ENCODE peak calls at places on chromosomes 1 and 21, in four cellular contexts. C is GM12878, S is K562, T is HepG2. K is an unnamed sample.
A peak's percentile ranks its signal among the peaks of the same experiment; 100 is the strongest.

GRCh38 chr1:230188826-230189225 is 121.8 kb downstream of the GALNT2 start:
- DNase-seq in C (no peak), S (no peak), T (no peak), K (no peak)

GRCh38 chr1:74363220-74363619 is 128.0 kb downstream of the TNNI3K start:
- DNase-seq in C (no peak), S (no peak), T (no peak), K (no peak)

GRCh38 chr1:59272507-59272906 is 24.4 kb upstream of the FGGY start:
- DNase-seq in C (peak; percentile 64), S (no peak), T (no peak), K (no peak)

GRCh38 chr21:32392299-32392879 is 423 bp downstream of the URB1 start:
- DNase-seq in C (no peak), S (no peak), T (no peak), K (no peak)

GRCh38 chr1:199010492-199010891 is 371.7 kb downstream of the PTPRC start:
- DNase-seq in C (no peak), S (no peak), T (no peak), K (no peak)

GRCh38 chr1:2314803-2315710 is 76.3 kb downstream of the MORN1 start:
- DNase-seq in C (no peak), S (peak; percentile 97), T (peak; percentile 21), K (peak; percentile 68)

GRCh38 chr1:19765623-19766022 is 34.1 kb downstream of the TMCO4 start:
- DNase-seq in C (no peak), S (no peak), T (no peak), K (no peak)

GRCh38 chr1:84442256-84442655 is 36.8 kb upstream of the RPF1 start:
- DNase-seq in C (peak; percentile 73), S (peak; percentile 16), T (peak; percentile 30), K (no peak)

GRCh38 chr1:214570442-214570841 is 19.0 kb upstream of the PTPN14 start:
- DNase-seq in C (no peak), S (no peak), T (no peak), K (no peak)

GRCh38 chr1:12206792-12207424 is 22.9 kb upstream of the VPS13D start:
- DNase-seq in C (no peak), S (no peak), T (no peak), K (no peak)

GRCh38 chr1:156126043-156126700 is 11.7 kb downstream of the LMNA start:
- DNase-seq in C (no peak), S (peak; percentile 57), T (peak; percentile 40), K (peak; percentile 86)

GRCh38 chr1:78833491-78833890 is 173.0 kb downstream of the ADGRL4 start:
- DNase-seq in C (no peak), S (no peak), T (no peak), K (no peak)

GRCh38 chr1:85049735-85050166 is 1.5 kb upstream of the MCOLN3 start:
- DNase-seq in C (no peak), S (no peak), T (no peak), K (peak; percentile 29)

GRCh38 chr1:223482766-223483165 is 89.6 kb downstream of the CCDC185 start:
- DNase-seq in C (no peak), S (no peak), T (no peak), K (no peak)

GRCh38 chr1:68938051-68938450 is 441.2 kb upstream of the DEPDC1 start:
- DNase-seq in C (no peak), S (no peak), T (no peak), K (no peak)

GRCh38 chr1:234954613-234955012 is 174.0 kb downstream of the TOMM20 start:
- DNase-seq in C (no peak), S (no peak), T (no peak), K (no peak)

GRCh38 chr1:6989506-6990159 is 204.4 kb downstream of the CAMTA1 start:
- DNase-seq in C (no peak), S (no peak), T (no peak), K (no peak)

GRCh38 chr1:212485895-212486590 is 53.3 kb downstream of the NENF start:
- DNase-seq in C (no peak), S (peak; percentile 39), T (peak; percentile 71), K (peak; percentile 20)

GRCh38 chr21:21612446-21612845 is 614.2 kb downstream of the NCAM2 start:
- DNase-seq in C (no peak), S (no peak), T (no peak), K (no peak)

GRCh38 chr1:151989131-151989868 is 4.4 kb downstream of the S100A10 start:
- DNase-seq in C (no peak), S (no peak), T (no peak), K (no peak)

GRCh38 chr1:28971980-28972771 is 57.8 kb downstream of the EPB41 start:
- DNase-seq in C (no peak), S (no peak), T (no peak), K (no peak)

GRCh38 chr1:20187103-20187812 is 940 bp upstream of the PLA2G2C start:
- DNase-seq in C (no peak), S (peak; percentile 68), T (no peak), K (no peak)

GRCh38 chr1:20682571-20683236 is 21.5 kb upstream of the DDOST start:
- DNase-seq in C (no peak), S (no peak), T (no peak), K (no peak)

GRCh38 chr1:147904726-147905125 is 2.1 kb downstream of the GJA8 start:
- DNase-seq in C (no peak), S (no peak), T (no peak), K (no peak)

GRCh38 chr1:5798904-5799303 is 193.3 kb downstream of the NPHP4 start:
- DNase-seq in C (no peak), S (no peak), T (no peak), K (no peak)

GRCh38 chr1:206589206-206589605 is 23.1 kb downstream of the EIF2D start:
- DNase-seq in C (no peak), S (no peak), T (no peak), K (no peak)

GRCh38 chr1:13677896-13678295 is 22.1 kb upstream of the PRDM2 start:
- DNase-seq in C (no peak), S (no peak), T (no peak), K (no peak)

GRCh38 chr1:40143891-40144575 is 17.2 kb upstream of the RLF start:
- DNase-seq in C (peak; percentile 39), S (peak; percentile 65), T (peak; percentile 64), K (peak; percentile 65)

GRCh38 chr1:62384276-62385005 is 52.4 kb upstream of the USP1 start:
- DNase-seq in C (no peak), S (no peak), T (no peak), K (no peak)

GRCh38 chr1:181152892-181153633 is 64.6 kb downstream of the IER5 start:
- DNase-seq in C (no peak), S (peak; percentile 90), T (no peak), K (peak; percentile 34)

GRCh38 chr1:233597489-233597901 is 16.4 kb upstream of the KCNK1 start:
- DNase-seq in C (peak; percentile 62), S (no peak), T (no peak), K (no peak)

GRCh38 chr1:233600488-233600887 is 13.4 kb upstream of the KCNK1 start:
- DNase-seq in C (no peak), S (no peak), T (no peak), K (no peak)

GRCh38 chr1:233603366-233603927 is 10.5 kb upstream of the KCNK1 start:
- DNase-seq in C (no peak), S (no peak), T (no peak), K (no peak)

GRCh38 chr1:233599542-233600073 is 14.3 kb upstream of the KCNK1 start:
- DNase-seq in C (no peak), S (no peak), T (no peak), K (no peak)

GRCh38 chr1:233598891-233599541 is 14.9 kb upstream of the KCNK1 start:
- DNase-seq in C (peak; percentile 76), S (no peak), T (no peak), K (no peak)
- TF ChIP-seq CREM in C (peak; percentile 90), S (no peak), T (no peak), K (no peak)

GRCh38 chr1:220810963-220811362 is 24.2 kb downstream of the MTARC1 start:
- DNase-seq in C (no peak), S (no peak), T (no peak), K (no peak)
- TF ChIP-seq SP1 in C (no peak), S (no peak), T (no peak), K (no peak)

GRCh38 chr1:30613188-30613587 is 110.2 kb downstream of the MATN1 start:
- DNase-seq in C (no peak), S (no peak), T (no peak), K (no peak)

GRCh38 chr1:30612666-30613065 is 110.7 kb downstream of the MATN1 start:
- DNase-seq in C (no peak), S (no peak), T (no peak), K (no peak)

GRCh38 chr1:30609336-30610280 is 113.8 kb downstream of the MATN1 start:
- DNase-seq in C (no peak), S (no peak), T (no peak), K (no peak)

GRCh38 chr1:30611741-30612309 is 111.6 kb downstream of the MATN1 start:
- DNase-seq in C (no peak), S (no peak), T (no peak), K (peak; percentile 26)

DNA sequence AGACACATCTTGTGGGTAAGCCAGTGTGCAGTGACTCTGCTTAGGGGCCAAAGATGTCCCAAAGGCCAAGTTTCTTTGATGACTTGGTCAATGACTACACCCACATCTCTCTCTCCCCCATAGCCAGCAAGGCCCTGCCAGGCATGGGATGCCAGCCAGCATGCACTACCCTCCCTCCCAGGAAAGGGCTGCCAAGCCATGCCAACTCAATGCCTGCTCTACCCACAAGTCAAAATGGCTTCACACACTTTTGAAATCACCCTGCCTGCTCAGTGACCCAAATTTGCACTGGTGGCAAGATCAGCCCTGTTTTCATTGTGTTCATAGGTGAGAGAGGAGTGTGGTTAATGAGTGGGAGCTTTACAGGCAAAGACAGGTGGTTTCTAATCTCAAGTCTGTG is 112.5 kb downstream of the MATN1 start:
- DNase-seq in C (no peak), S (no peak), T (no peak), K (no peak)
- TF ChIP-seq CREM in C (no peak), S (no peak), T (no peak), K (no peak)

DNA sequence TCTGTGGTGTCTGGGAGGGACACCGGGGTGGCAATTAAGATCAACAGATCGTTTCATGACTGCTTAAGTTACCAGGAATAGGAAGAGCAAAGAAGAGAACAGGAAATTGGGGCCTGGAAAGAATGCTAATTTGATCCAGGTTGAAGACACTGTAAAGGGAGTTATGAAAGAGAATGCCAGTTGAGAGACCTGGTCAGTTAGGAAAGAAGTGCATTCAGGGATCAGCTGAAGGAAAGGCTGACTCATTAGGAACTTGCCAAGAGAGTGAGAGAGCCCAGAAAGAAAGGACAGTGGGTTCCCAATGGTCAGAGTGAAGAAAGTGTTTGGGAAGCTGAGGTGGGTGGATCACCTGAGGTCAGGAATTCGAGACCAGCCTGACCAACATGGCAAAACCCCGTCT is 119.6 kb downstream of the UBE2U start:
- DNase-seq in C (no peak), S (no peak), T (no peak), K (no peak)
- TF ChIP-seq SP1 in C (no peak), S (no peak), T (no peak), K (no peak)

GRCh38 chr21:35268817-35269216 is 219.7 kb upstream of the RUNX1 start:
- DNase-seq in C (no peak), S (no peak), T (no peak), K (no peak)

GRCh38 chr21:35274090-35274489 is 225.0 kb upstream of the RUNX1 start:
- DNase-seq in C (no peak), S (no peak), T (no peak), K (no peak)

GRCh38 chr21:35274923-35275322 is 225.8 kb upstream of the RUNX1 start:
- DNase-seq in C (no peak), S (no peak), T (no peak), K (no peak)

GRCh38 chr21:35275776-35276175 is 226.7 kb upstream of the RUNX1 start:
- DNase-seq in C (no peak), S (no peak), T (no peak), K (no peak)

GRCh38 chr21:35273331-35273730 is 224.2 kb upstream of the RUNX1 start:
- DNase-seq in C (no peak), S (no peak), T (no peak), K (no peak)
- TF ChIP-seq CREM in C (no peak), S (no peak), T (no peak), K (no peak)

K was measured in WTC11.